ENCODE peak calls at places on chromosome 16, in five cellular contexts. I is K562; B is brain microvascular endothelial cell; H is dorsolateral prefrontal cortex; C is CD4-positive, alpha-beta memory T cell. U is an unnamed sample.

GRCh38 chr16:24957887-24958286 is 57.3 kb downstream of the ARHGAP17 start:
- DNase-seq in I (no peak), B (no peak), H (no peak), C (no peak), U (no peak)

GRCh38 chr16:19844945-19845641 is 39.6 kb downstream of the GPRC5B start:
- DNase-seq in I (peak; percentile 39), B (peak; percentile 85), H (no peak), C (no peak), U (peak; percentile 63)

GRCh38 chr16:88936008-88936912 is 40.7 kb downstream of the CBFA2T3 start:
- DNase-seq in I (no peak), B (no peak), H (no peak), C (no peak), U (no peak)

GRCh38 chr16:10578474-10579316 is 1.7 kb downstream of the EMP2 start:
- DNase-seq in I (no peak), B (no peak), H (no peak), C (no peak), U (no peak)

GRCh38 chr16:87146676-87147075 is 170.5 kb downstream of the C16orf95 start:
- DNase-seq in I (no peak), B (no peak), H (no peak), C (no peak), U (no peak)

GRCh38 chr16:88651276-88651988 is 579 bp upstream of the CYBA start:
- DNase-seq in I (peak; percentile 91), B (peak; percentile 56), H (no peak), C (peak; percentile 71), U (no peak)

GRCh38 chr16:66515543-66516171 is 34.3 kb downstream of the TK2 start:
- DNase-seq in I (peak; percentile 56), B (peak; percentile 58), H (no peak), C (no peak), U (no peak)

GRCh38 chr16:87042551-87043272 is 274.5 kb downstream of the C16orf95 start:
- DNase-seq in I (no peak), B (no peak), H (no peak), C (no peak), U (no peak)

GRCh38 chr16:53518550-53519416 is 15.8 kb upstream of the AKTIP start:
- DNase-seq in I (peak; percentile 39), B (peak; percentile 74), H (no peak), C (peak; percentile 83), U (no peak)

GRCh38 chr16:30771726-30772125 is 9.6 kb downstream of the RNF40 start:
- DNase-seq in I (no peak), B (no peak), H (no peak), C (no peak), U (no peak)

GRCh38 chr16:4496305-4496704 is 20.1 kb downstream of the HMOX2 start:
- DNase-seq in I (no peak), B (peak; percentile 52), H (no peak), C (no peak), U (peak; percentile 47)

GRCh38 chr16:65122974-65123845 is 1.3 kb upstream of the CDH11 start:
- DNase-seq in I (no peak), B (no peak), H (peak; percentile 74), C (no peak), U (no peak)

GRCh38 chr16:30756781-30757100 is 5.1 kb downstream of the CFAP119 start:
- DNase-seq in I (no peak), B (no peak), H (no peak), C (no peak), U (no peak)

GRCh38 chr16:84836234-84836647 is 16.5 kb downstream of the CRISPLD2 start:
- DNase-seq in I (no peak), B (peak; percentile 100), H (no peak), C (no peak), U (peak; percentile 100)

GRCh38 chr16:54245788-54246453 is 40.7 kb downstream of the IRX3 start:
- DNase-seq in I (no peak), B (no peak), H (no peak), C (no peak), U (no peak)

GRCh38 chr16:84585886-84586285 is 32.0 kb downstream of the COTL1 start:
- DNase-seq in I (peak; percentile 74), B (no peak), H (peak; percentile 81), C (no peak), U (no peak)

GRCh38 chr16:73028263-73028662 is 19.7 kb downstream of the ZFHX3 start:
- DNase-seq in I (no peak), B (no peak), H (no peak), C (no peak), U (no peak)

GRCh38 chr16:85423631-85424030 is 189.5 kb upstream of the GSE1 start:
- DNase-seq in I (no peak), B (no peak), H (peak; percentile 34), C (no peak), U (no peak)

GRCh38 chr16:21339927-21340326 is 61.8 kb upstream of the CRYM start:
- DNase-seq in I (no peak), B (no peak), H (no peak), C (no peak), U (no peak)

GRCh38 chr16:29983420-29984136 is 9.9 kb downstream of the TAOK2 start:
- DNase-seq in I (no peak), B (no peak), H (no peak), C (no peak), U (no peak)

GRCh38 chr16:66408181-66409048 is 18.7 kb upstream of the BEAN1 start:
- DNase-seq in I (peak; percentile 16), B (peak; percentile 77), H (no peak), C (peak; percentile 56), U (no peak)

GRCh38 chr16:67110136-67110847 is 551 bp downstream of the PHAF1 start:
- DNase-seq in I (peak; percentile 39), B (no peak), H (no peak), C (no peak), U (no peak)

GRCh38 chr16:77298638-77299360 is 99.6 kb downstream of the SYCE1L start:
- DNase-seq in I (no peak), B (peak; percentile 98), H (no peak), C (no peak), U (peak; percentile 97)

GRCh38 chr16:51392651-51393187 is 241.6 kb upstream of the SALL1 start:
- DNase-seq in I (no peak), B (peak; percentile 65), H (no peak), C (no peak), U (peak; percentile 83)

GRCh38 chr16:84940670-84941551 is 70.4 kb downstream of the ZDHHC7 start:
- DNase-seq in I (no peak), B (no peak), H (no peak), C (no peak), U (no peak)

GRCh38 chr16:76456016-76456415 is 178.8 kb downstream of the CNTNAP4 start:
- DNase-seq in I (no peak), B (no peak), H (no peak), C (no peak), U (no peak)

GRCh38 chr16:31093132-31093703 is 1.4 kb downstream of the VKORC1 start:
- DNase-seq in I (peak; percentile 81), B (no peak), H (peak; percentile 50), C (no peak), U (no peak)

GRCh38 chr16:30774367-30775130 is 12.4 kb downstream of the RNF40 start:
- DNase-seq in I (no peak), B (no peak), H (no peak), C (no peak), U (no peak)

GRCh38 chr16:88005148-88005547 is 53.9 kb downstream of the BANP start:
- DNase-seq in I (peak; percentile 16), B (no peak), H (peak; percentile 27), C (no peak), U (no peak)

GRCh38 chr16:27980076-27980775 is 83.3 kb downstream of the GSG1L start:
- DNase-seq in I (no peak), B (no peak), H (no peak), C (no peak), U (no peak)

GRCh38 chr16:27978876-27979275 is 84.6 kb downstream of the GSG1L start:
- DNase-seq in I (no peak), B (no peak), H (no peak), C (no peak), U (no peak)

GRCh38 chr16:27983244-27983643 is 80.3 kb downstream of the GSG1L start:
- DNase-seq in I (no peak), B (no peak), H (no peak), C (no peak), U (no peak)

GRCh38 chr16:27982184-27982583 is 81.3 kb downstream of the GSG1L start:
- DNase-seq in I (no peak), B (no peak), H (no peak), C (no peak), U (no peak)

GRCh38 chr16:27980919-27981670 is 82.4 kb downstream of the GSG1L start:
- DNase-seq in I (no peak), B (no peak), H (no peak), C (no peak), U (no peak)
- H3K27me3 ChIP-seq in I (peaks cover 5% of the 10 kb centered on the region), B (no peaks in the 10 kb centered on the region), H (no peaks in the 10 kb centered on the region), C (no peaks in the 10 kb centered on the region), U (no peaks in the 10 kb centered on the region)

GRCh38 chr16:23950291-23950894 is 114.6 kb downstream of the PRKCB start:
- DNase-seq in I (no peak), B (no peak), H (no peak), C (peak; percentile 14), U (no peak)
- H3K4me3 ChIP-seq in I (no peak overlapping the region), B (no peak overlapping the region), H (no peak overlapping the region), C (peak overlapping the region; percentile 30), U (no peak overlapping the region)

GRCh38 chr16:13727943-13728342 is 192.0 kb upstream of the ERCC4 start:
- DNase-seq in I (no peak), B (no peak), H (no peak), C (no peak), U (no peak)

DNA sequence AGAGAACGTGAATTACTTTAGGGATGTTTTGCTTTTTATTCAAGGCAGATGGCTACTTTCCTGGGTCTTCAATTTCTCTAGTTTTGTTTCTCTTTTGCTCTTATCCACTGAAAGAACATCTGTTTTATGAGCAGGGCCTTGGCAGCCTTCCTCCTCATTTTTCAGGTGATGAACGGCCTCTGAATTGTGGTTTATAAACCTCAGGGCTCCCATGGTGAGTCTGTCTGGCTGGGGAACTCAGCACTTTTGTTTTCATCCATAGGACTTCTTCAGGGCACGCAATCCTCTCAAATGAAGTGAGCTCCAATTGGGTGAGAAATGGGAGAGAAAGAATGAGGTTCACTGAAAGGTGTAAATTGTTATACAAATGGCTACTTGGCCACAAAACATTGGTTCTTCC is 186.4 kb upstream of the ERCC4 start:
- DNase-seq in I (no peak), B (no peak), H (no peak), C (no peak), U (no peak)
- H3K27me3 ChIP-seq in I (no peaks in the 10 kb centered on the region), B (no peaks in the 10 kb centered on the region), H (no peaks in the 10 kb centered on the region), C (no peaks in the 10 kb centered on the region), U (no peaks in the 10 kb centered on the region)

DNA sequence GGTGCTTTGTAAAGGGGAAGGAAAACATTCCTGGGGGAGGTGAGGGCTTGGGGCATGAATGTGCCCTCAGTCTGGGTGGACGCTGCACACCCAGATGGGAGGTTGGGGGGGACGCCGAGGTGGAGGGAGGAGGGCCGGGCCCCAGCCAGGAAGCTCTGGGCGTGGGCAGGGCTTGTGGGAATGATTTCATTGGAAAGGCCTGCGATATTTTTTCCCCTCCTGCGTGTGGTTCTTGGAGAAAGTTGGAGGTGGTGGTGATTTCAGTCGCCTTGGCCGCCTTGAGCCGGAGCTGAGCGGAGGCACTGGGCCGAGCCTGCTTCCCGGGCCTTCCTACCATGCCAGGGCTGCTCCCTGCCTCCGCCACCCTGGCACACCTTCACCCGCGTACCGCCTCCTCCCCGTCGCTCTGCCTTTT is 26.4 kb upstream of the CLEC18A start:
- DNase-seq in I (no peak), B (peak; percentile 80), H (no peak), C (no peak), U (peak; percentile 67)
- H3K4me3 ChIP-seq in I (no peak overlapping the region), B (peak overlapping the region; percentile 27), H (no peak overlapping the region), C (no peak overlapping the region), U (peak overlapping the region; percentile 8)

GRCh38 chr16:56626685-56627084 is 1.1 kb downstream of the MT1E start:
- DNase-seq in I (no peak), B (no peak), H (no peak), C (no peak), U (no peak)
- H3K27me3 ChIP-seq in I (peaks cover 21% of the 10 kb centered on the region), B (no peaks in the 10 kb centered on the region), H (no peaks in the 10 kb centered on the region), C (peaks cover 16% of the 10 kb centered on the region), U (no peaks in the 10 kb centered on the region)

U was measured in BJ.